ENCODE peak calls at places on chromosome 17, in seven cellular contexts. S is IMR-90, T is K562, K is H1, I is endothelial cell of umbilical vein, D is HepG2, B is GM12878. H is an unnamed sample.

GRCh38 chr17:14873540-14873939 is 391.6 kb downstream of the PMP22 start:
- DNase-seq in S (no peak), T (no peak), K (no peak), I (no peak), D (no peak), B (no peak), H (no peak)

GRCh38 chr17:71801301-71801700 is 319.5 kb upstream of the SOX9 start:
- DNase-seq in S (no peak), T (no peak), K (no peak), I (no peak), D (no peak), B (no peak), H (no peak)

GRCh38 chr17:3889613-3890012 is 3.2 kb downstream of the CAMKK1 start:
- DNase-seq in S (no peak), T (no peak), K (no peak), I (no peak), D (no peak), B (no peak), H (no peak)

GRCh38 chr17:72702136-72702735 is 390.3 kb downstream of the SLC39A11 start:
- DNase-seq in S (peak; percentile 77), T (peak; percentile 15), K (no peak), I (no peak), D (peak; percentile 91), B (no peak), H (peak; percentile 80)

GRCh38 chr17:76268991-76269981 is 4.1 kb downstream of the UBALD2 start:
- DNase-seq in S (no peak), T (no peak), K (no peak), I (no peak), D (no peak), B (no peak), H (no peak)

GRCh38 chr17:9299695-9300094 is 275.9 kb downstream of the STX8 start:
- DNase-seq in S (no peak), T (no peak), K (no peak), I (no peak), D (no peak), B (no peak), H (no peak)

GRCh38 chr17:43578352-43578698 is 32.2 kb upstream of the ETV4 start:
- DNase-seq in S (no peak), T (no peak), K (no peak), I (no peak), D (no peak), B (no peak), H (no peak)

GRCh38 chr17:80430446-80431245 is 15.7 kb downstream of the ENDOV start:
- DNase-seq in S (no peak), T (no peak), K (no peak), I (no peak), D (no peak), B (no peak), H (no peak)

GRCh38 chr17:74807925-74808324 is 31.8 kb upstream of the NAT9 start:
- DNase-seq in S (peak; percentile 4), T (no peak), K (no peak), I (no peak), D (no peak), B (no peak), H (no peak)

GRCh38 chr17:83186226-83186625 is 106.8 kb downstream of the METRNL start:
- DNase-seq in S (no peak), T (peak; percentile 69), K (no peak), I (peak; percentile 84), D (peak; percentile 31), B (no peak), H (no peak)

GRCh38 chr17:74152591-74153455 is 50.7 kb upstream of the RPL38 start:
- DNase-seq in S (no peak), T (no peak), K (no peak), I (no peak), D (no peak), B (no peak), H (no peak)

DNA sequence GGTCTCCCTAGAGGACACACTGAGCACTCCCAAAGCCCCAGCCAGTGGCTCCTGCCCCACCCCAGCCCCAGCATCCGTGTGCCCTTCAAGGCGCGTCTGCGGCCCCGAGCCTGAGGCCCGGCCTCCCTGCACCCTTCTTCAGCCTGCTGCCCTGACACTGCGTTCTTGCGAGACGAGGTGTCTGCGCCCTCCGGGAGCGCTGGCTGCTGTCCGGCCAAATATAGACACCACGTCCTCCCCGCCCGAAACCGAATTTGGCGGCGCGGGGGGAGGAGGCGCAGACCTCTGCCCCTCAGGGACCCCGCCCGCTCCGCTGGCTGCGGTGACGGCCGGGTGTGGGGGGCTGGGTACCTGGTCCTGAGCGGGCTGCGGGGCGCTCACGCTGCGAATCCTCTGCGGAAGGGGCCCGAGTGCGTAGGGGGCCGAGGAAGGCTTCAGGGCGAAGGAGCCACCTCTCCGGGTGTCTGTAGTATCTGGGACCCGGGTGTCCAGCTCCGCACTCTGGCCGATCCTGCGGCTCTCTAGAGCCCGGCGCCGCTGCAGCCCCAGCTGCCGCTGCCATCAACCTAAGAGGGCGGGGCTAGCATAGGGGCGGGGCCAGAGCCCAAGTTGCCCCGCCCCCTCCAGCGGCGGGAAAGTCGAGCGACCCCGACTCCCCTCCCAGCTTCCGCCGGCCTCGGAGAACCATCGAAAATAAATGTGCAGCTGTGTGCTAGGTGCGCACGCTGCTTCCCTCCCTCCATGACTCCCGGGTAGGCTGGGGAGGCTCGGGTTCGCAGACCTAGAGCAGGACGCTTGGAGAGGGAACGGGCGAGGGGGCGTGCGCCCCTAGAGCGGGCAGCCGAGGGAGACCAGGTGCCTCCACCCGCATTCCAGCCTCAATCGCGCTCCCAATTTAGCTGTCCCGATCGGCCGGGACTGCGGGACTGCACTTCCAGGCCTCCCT is at the start of gene CORO6:
- DNase-seq in S (peak; percentile 23), T (peak; percentile 93), K (no peak), I (peak; percentile 50), D (no peak), B (no peak), H (no peak)
- TF ChIP-seq POLR2A in S (no peak), T (peak; percentile 61), K (peak; percentile 83), I (no peak), D (no peak), B (no peak), H (no peak)

DNA sequence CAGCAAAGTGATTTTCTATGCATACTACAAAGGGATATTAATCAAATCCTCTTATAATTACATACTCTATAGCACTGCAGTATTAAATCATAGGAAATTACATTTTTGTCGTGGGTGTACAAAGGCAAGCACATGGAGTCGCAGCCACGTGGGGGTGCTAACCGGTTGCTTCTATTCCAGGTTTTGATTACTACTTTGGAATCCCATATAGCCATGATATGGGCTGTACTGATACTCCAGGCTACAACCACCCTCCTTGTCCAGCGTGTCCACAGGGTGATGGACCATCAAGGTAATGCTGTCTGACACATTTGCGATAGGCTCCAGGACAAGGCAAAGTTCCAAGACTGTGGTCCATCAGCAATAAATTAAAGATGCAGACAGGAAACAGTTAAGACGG is 60.1 kb downstream of the ARSG start:
- DNase-seq in S (no peak), T (no peak), K (no peak), I (no peak), D (no peak), B (no peak), H (no peak)
- TF ChIP-seq CTCF in S (no peak), T (peak; percentile 36), K (no peak), I (no peak), D (no peak), B (no peak), H (no peak)

DNA sequence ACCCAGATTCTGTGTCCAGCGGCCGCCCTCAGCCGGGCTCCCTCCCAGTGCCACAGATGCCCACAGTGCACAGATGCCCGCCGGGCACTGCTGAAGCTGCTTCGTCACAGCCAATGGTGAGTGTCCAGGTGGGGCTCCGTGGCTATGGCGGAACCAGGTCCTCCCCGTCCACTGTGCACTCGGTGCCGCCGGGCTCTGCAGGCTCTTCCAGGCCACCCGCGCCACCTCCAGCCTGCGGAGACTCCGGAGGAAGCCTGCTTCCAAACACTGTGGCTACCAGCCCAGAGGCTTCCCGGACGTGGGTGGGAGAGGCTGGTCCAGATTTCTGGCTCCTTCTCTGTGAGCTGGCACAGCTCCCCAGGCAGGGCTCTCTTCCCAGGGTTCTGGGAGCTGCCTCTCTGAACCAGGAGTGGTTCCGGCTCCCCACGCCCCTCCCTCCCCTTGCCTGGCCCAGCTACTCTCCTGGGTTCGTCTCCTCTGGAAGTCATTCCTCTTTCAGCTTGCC is 2.8 kb upstream of the PYCR1 start:
- DNase-seq in S (no peak), T (no peak), K (no peak), I (no peak), D (no peak), B (no peak), H (no peak)
- H3K9ac ChIP-seq in S (no peak overlapping the region), T (no peak overlapping the region), K (no peak overlapping the region), I (no peak overlapping the region), D (no peak overlapping the region), B (no peak overlapping the region), H (no peak overlapping the region)

GRCh38 chr17:58358408-58359172 is 6.6 kb upstream of the SUPT4H1 start:
- DNase-seq in S (no peak), T (no peak), K (no peak), I (no peak), D (peak; percentile 50), B (no peak), H (no peak)
- TF ChIP-seq POLR2A in S (no peak), T (no peak), K (no peak), I (no peak), D (no peak), B (no peak), H (no peak)

GRCh38 chr17:10617120-10617505 is 40.0 kb downstream of the MYH3 start:
- DNase-seq in S (no peak), T (no peak), K (no peak), I (no peak), D (no peak), B (no peak), H (no peak)

GRCh38 chr17:10618202-10618635 is 38.9 kb downstream of the MYH3 start:
- DNase-seq in S (peak; percentile 57), T (peak; percentile 52), K (peak; percentile 51), I (peak; percentile 46), D (peak; percentile 70), B (no peak), H (peak; percentile 68)

GRCh38 chr17:10614536-10615155 is 42.5 kb downstream of the MYH3 start:
- DNase-seq in S (peak; percentile 51), T (peak; percentile 25), K (no peak), I (peak; percentile 45), D (peak; percentile 45), B (no peak), H (peak; percentile 42)

GRCh38 chr17:10613775-10614513 is 43.2 kb downstream of the MYH3 start:
- DNase-seq in S (peak; percentile 13), T (no peak), K (no peak), I (no peak), D (no peak), B (no peak), H (no peak)

DNA sequence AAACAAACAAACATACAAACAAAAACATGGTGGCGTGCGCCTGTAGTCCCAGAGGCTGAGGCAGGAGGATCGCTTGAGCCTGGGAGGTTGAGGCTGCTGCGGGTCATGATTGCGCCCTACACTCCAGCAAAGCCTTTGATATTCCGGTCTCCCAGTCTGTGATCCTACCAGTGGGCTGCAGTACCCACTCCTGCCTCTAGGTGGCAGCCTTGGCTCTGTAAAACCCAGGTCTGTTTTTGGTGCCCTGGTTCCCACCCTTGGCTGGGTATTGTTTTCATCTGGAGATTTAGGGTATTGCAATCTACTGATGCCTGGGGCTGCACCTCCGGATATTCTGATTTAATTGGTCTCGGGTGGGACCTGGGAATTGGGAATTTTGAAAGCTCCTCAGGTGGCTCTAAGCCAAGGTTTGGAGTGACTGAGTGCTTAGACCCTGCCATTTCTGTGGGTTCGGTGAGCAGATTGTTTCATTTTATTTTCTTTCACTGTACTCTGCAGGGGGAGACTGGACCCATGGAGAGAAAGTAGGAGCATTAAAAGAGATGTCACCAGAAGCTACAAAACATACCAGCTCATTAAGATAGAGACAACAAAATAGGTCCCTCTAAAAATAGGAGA is 40.5 kb downstream of the MYH3 start:
- DNase-seq in S (peak; percentile 61), T (peak; percentile 65), K (peak; percentile 89), I (peak; percentile 51), D (peak; percentile 69), B (no peak), H (peak; percentile 83)
- TF ChIP-seq CTCF in S (peak; percentile 87), T (peak; percentile 85), K (peak; percentile 95), I (peak; percentile 95), D (peak; percentile 75), B (peak; percentile 90), H (peak; percentile 99)